ENCODE peak calls at places on chromosomes 3 and 15, in four cellular contexts. D is HepG2, H is K562, Y is H1. P is an unnamed sample.

GRCh38 chr3:47715928-47716327 is 65.8 kb downstream of the SMARCC1 start:
- DNase-seq in Y (no peak), H (peak; percentile 34), D (no peak), P (no peak)

GRCh38 chr15:81280086-81280485 is 43.9 kb downstream of the STARD5 start:
- DNase-seq in Y (no peak), D (no peak), H (no peak), P (no peak)

GRCh38 chr15:52524223-52525136 is 4.2 kb downstream of the MYO5A start:
- DNase-seq in D (no peak), H (no peak), Y (no peak), P (no peak)

GRCh38 chr3:44355634-44356033 is 17.1 kb downstream of the TCAIM start:
- DNase-seq in D (peak; percentile 9), H (peak; percentile 75), Y (no peak), P (no peak)

GRCh38 chr3:21433751-21434150 is 317.3 kb downstream of the ZNF385D start:
- DNase-seq in Y (no peak), H (no peak), D (no peak), P (no peak)

GRCh38 chr3:180229113-180229512 is 192.4 kb upstream of the PEX5L start:
- DNase-seq in D (no peak), H (peak; percentile 8), Y (no peak), P (no peak)

GRCh38 chr3:161231861-161232260 is 10.8 kb downstream of the NMD3 start:
- DNase-seq in D (no peak), Y (no peak), H (no peak), P (no peak)

GRCh38 chr15:23035964-23036566 is 3.3 kb downstream of the TUBGCP5 start:
- DNase-seq in H (peak; percentile 80), Y (no peak), D (peak; percentile 62), P (no peak)

GRCh38 chr3:4739289-4740236 is 239.7 kb upstream of the BHLHE40 start:
- DNase-seq in D (no peak), H (peak; percentile 95), Y (no peak), P (no peak)

GRCh38 chr3:177589921-177590336 is 392.6 kb upstream of the TBL1XR1 start:
- DNase-seq in Y (no peak), H (no peak), D (peak; percentile 65), P (no peak)

GRCh38 chr15:39285066-39285465 is 295.8 kb upstream of the THBS1 start:
- DNase-seq in Y (no peak), D (no peak), H (no peak), P (no peak)

GRCh38 chr15:90607361-90607760 is 77.6 kb downstream of the CRTC3 start:
- DNase-seq in Y (no peak), H (no peak), D (no peak), P (no peak)

GRCh38 chr3:119240101-119240581 is 537 bp downstream of the B4GALT4 start:
- DNase-seq in H (peak; percentile 33), Y (no peak), D (peak; percentile 77), P (no peak)

DNA sequence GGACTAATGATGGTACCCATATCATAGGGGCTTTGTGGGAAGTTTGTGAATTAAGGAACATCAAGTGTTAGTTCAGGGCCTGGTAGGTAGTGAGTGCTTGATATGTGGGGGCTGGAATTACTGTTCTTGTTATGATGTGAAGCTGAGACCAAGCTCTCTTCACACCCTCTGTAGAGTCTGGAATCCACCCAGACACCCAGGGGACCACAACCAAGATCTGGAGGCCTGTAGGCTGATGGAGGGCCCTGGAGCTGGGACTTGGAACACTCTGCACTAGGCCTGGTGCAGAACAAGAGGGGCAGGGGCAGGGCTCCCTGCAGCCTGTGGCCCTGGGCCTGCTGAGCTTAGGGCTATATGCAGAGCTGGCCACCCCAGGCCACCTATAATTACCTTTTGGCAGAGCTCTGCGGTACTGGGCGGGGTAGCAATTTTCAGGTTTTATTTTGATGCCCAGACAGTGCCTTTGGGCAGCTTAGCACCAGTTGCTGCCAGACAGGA is 13.1 kb upstream of the PRKCD start:
- DNase-seq in D (no peak), H (no peak), Y (no peak), P (no peak)
- TF ChIP-seq CHD2 in D (no peak), H (no peak), Y (no peak), P (no peak)

GRCh38 chr3:69370156-69370944 is 15.5 kb downstream of the FRMD4B start:
- DNase-seq in H (no peak), Y (no peak), D (no peak), P (no peak)
- TF ChIP-seq ATF3 in H (no peak), Y (no peak), D (no peak), P (no peak)

GRCh38 chr3:13104511-13104910 is 31.3 kb upstream of the IQSEC1 start:
- DNase-seq in Y (no peak), D (no peak), H (no peak), P (no peak)

GRCh38 chr3:13107661-13108060 is 34.4 kb upstream of the IQSEC1 start:
- DNase-seq in Y (no peak), D (no peak), H (no peak), P (no peak)

GRCh38 chr3:13105181-13105580 is 32.0 kb upstream of the IQSEC1 start:
- DNase-seq in Y (no peak), D (no peak), H (no peak), P (no peak)

GRCh38 chr3:13106308-13106970 is 33.2 kb upstream of the IQSEC1 start:
- DNase-seq in H (no peak), Y (no peak), D (peak; percentile 40), P (no peak)

GRCh38 chr3:13105851-13106250 is 32.6 kb upstream of the IQSEC1 start:
- DNase-seq in Y (no peak), H (no peak), D (no peak), P (no peak)
- TF ChIP-seq CHD2 in Y (no peak), H (no peak), D (no peak), P (no peak)

GRCh38 chr3:116392291-116392690 is 53.0 kb downstream of the LSAMP start:
- DNase-seq in Y (no peak), D (no peak), H (no peak), P (no peak)

GRCh38 chr3:116391296-116392201 is 53.7 kb downstream of the LSAMP start:
- DNase-seq in Y (no peak), D (no peak), H (no peak), P (no peak)

GRCh38 chr3:116394365-116394764 is 50.9 kb downstream of the LSAMP start:
- DNase-seq in H (no peak), D (no peak), Y (no peak), P (no peak)

GRCh38 chr3:116390318-116390717 is 55.0 kb downstream of the LSAMP start:
- DNase-seq in H (no peak), Y (peak; percentile 5), D (no peak), P (no peak)

GRCh38 chr3:116393199-116393598 is 52.1 kb downstream of the LSAMP start:
- DNase-seq in Y (no peak), D (no peak), H (no peak), P (no peak)
- TF ChIP-seq ATF3 in Y (no peak), D (no peak), H (no peak), P (no peak)

DNA sequence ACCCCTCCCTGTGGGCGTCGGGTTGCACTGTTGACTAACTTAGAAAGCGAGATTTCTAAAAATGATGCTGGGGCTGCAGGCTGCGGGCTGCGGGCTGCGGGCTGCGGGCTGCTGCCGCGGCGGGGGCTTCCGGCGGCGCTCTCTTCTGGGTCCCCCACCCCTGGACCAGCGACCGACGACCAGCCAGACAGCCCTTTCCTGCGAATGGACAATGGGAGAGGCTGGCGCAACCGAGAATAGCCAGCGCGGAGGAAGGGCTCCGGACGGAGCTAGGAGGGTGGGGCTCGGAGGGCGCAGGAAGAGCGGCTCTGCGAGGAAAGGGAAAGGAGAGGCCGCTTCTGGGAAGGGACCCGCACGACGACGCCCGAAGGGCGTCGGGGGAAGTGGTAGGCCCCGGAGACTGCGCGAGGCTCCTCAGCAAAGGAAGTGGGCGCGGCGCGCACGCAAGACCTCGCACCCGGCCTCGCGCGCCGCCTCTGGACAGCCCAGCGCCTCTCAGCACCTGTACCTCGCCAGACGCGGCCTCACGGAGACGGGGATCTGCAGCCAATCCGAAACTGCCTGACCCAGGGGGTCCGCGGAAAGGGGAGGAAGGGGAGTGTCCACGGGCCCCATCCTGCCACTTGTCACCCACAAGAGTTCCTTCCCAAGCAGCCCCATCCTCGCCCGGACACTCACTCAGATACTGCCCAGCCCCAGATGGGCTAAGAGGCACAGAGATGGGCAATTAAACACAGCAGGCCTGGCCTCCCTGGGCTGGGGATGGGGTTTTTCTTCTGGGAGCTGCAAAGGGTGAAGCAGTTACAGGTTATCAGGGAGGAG is 70.7 kb downstream of the SLC12A8 start:
- DNase-seq in D (no peak), Y (no peak), H (no peak), P (no peak)
- TF ChIP-seq CHD2 in D (no peak), Y (no peak), H (no peak), P (peak; percentile 53)

P was measured in GM12878.